ENCODE peak calls at places on chromosomes 4 and X, in six cellular contexts. One of them, this sample, is unnamed.

GRCh38 chr4:27117453-27117852 is 256.8 kb downstream of the STIM2 start:
- DNase-seq in choroid plexus epithelial cell: no peak
- DNase-seq in brain microvascular endothelial cell: no peak
- DNase-seq in suprapubic skin: no peak
- DNase-seq in neural progenitor cell: no peak
- DNase-seq in breast epithelium: no peak
- DNase-seq in this sample: no peak

GRCh38 chr4:188282620-188283232 is 143.5 kb downstream of the TRIML1 start:
- DNase-seq in choroid plexus epithelial cell: no peak
- DNase-seq in brain microvascular endothelial cell: no peak
- DNase-seq in suprapubic skin: no peak
- DNase-seq in neural progenitor cell: peak
- DNase-seq in breast epithelium: no peak
- DNase-seq in this sample: no peak

GRCh38 chrX:24874604-24875247 is 141.0 kb downstream of the ARX start:
- DNase-seq in choroid plexus epithelial cell: no peak
- DNase-seq in brain microvascular endothelial cell: no peak
- DNase-seq in suprapubic skin: no peak
- DNase-seq in neural progenitor cell: peak
- DNase-seq in breast epithelium: no peak
- DNase-seq in this sample: no peak

GRCh38 chrX:34813618-34814017 is 129.0 kb upstream of the FAM47B start:
- DNase-seq in choroid plexus epithelial cell: peak
- DNase-seq in brain microvascular endothelial cell: peak
- DNase-seq in suprapubic skin: no peak
- DNase-seq in neural progenitor cell: no peak
- DNase-seq in breast epithelium: no peak
- DNase-seq in this sample: peak

GRCh38 chrX:138964501-138964900 is 253.0 kb upstream of the FGF13 start:
- DNase-seq in choroid plexus epithelial cell: no peak
- DNase-seq in brain microvascular endothelial cell: no peak
- DNase-seq in suprapubic skin: no peak
- DNase-seq in neural progenitor cell: no peak
- DNase-seq in breast epithelium: no peak
- DNase-seq in this sample: no peak

GRCh38 chr4:22410645-22411247 is 105.1 kb downstream of the ADGRA3 start:
- DNase-seq in choroid plexus epithelial cell: peak
- DNase-seq in brain microvascular endothelial cell: no peak
- DNase-seq in suprapubic skin: no peak
- DNase-seq in neural progenitor cell: peak
- DNase-seq in breast epithelium: no peak
- DNase-seq in this sample: peak

GRCh38 chr4:6875431-6875831 is 34.2 kb upstream of the TBC1D14 start:
- DNase-seq in choroid plexus epithelial cell: no peak
- DNase-seq in brain microvascular endothelial cell: no peak
- DNase-seq in suprapubic skin: no peak
- DNase-seq in neural progenitor cell: no peak
- DNase-seq in breast epithelium: peak
- DNase-seq in this sample: no peak

GRCh38 chrX:114626323-114626722 is 42.4 kb downstream of the HTR2C start:
- DNase-seq in choroid plexus epithelial cell: peak
- DNase-seq in brain microvascular endothelial cell: no peak
- DNase-seq in suprapubic skin: no peak
- DNase-seq in neural progenitor cell: peak
- DNase-seq in breast epithelium: no peak
- DNase-seq in this sample: peak

GRCh38 chrX:13868481-13869040 is 51.7 kb upstream of the GPM6B start:
- DNase-seq in choroid plexus epithelial cell: peak
- DNase-seq in brain microvascular endothelial cell: no peak
- DNase-seq in suprapubic skin: no peak
- DNase-seq in neural progenitor cell: no peak
- DNase-seq in breast epithelium: no peak
- DNase-seq in this sample: peak

GRCh38 chr4:113960684-113961321 is 18.6 kb downstream of the ARSJ start:
- DNase-seq in choroid plexus epithelial cell: no peak
- DNase-seq in brain microvascular endothelial cell: no peak
- DNase-seq in suprapubic skin: no peak
- DNase-seq in neural progenitor cell: no peak
- DNase-seq in breast epithelium: no peak
- DNase-seq in this sample: no peak

GRCh38 chr4:114780205-114780604 is 181.6 kb downstream of the UGT8 start:
- DNase-seq in choroid plexus epithelial cell: peak
- DNase-seq in brain microvascular endothelial cell: peak
- DNase-seq in suprapubic skin: no peak
- DNase-seq in neural progenitor cell: peak
- DNase-seq in breast epithelium: no peak
- DNase-seq in this sample: peak

GRCh38 chr4:183686461-183686860 is 27.4 kb downstream of the TRAPPC11 start:
- DNase-seq in choroid plexus epithelial cell: no peak
- DNase-seq in brain microvascular endothelial cell: no peak
- DNase-seq in suprapubic skin: no peak
- DNase-seq in neural progenitor cell: no peak
- DNase-seq in breast epithelium: no peak
- DNase-seq in this sample: no peak

GRCh38 chrX:17242470-17242869 is 132.5 kb upstream of the NHS start:
- DNase-seq in choroid plexus epithelial cell: peak
- DNase-seq in brain microvascular endothelial cell: peak
- DNase-seq in suprapubic skin: no peak
- DNase-seq in neural progenitor cell: peak
- DNase-seq in breast epithelium: peak
- DNase-seq in this sample: peak

GRCh38 chr4:183200453-183200852 is 101.4 kb downstream of the WWC2 start:
- DNase-seq in choroid plexus epithelial cell: peak
- DNase-seq in brain microvascular endothelial cell: peak
- DNase-seq in suprapubic skin: no peak
- DNase-seq in neural progenitor cell: peak
- DNase-seq in breast epithelium: peak
- DNase-seq in this sample: peak

GRCh38 chr4:181770971-181771370 is 472.2 kb upstream of the TENM3 start:
- DNase-seq in choroid plexus epithelial cell: peak
- DNase-seq in brain microvascular endothelial cell: no peak
- DNase-seq in suprapubic skin: no peak
- DNase-seq in neural progenitor cell: no peak
- DNase-seq in breast epithelium: no peak
- DNase-seq in this sample: no peak

GRCh38 chr4:9988349-9988748 is 32.9 kb downstream of the SLC2A9 start:
- DNase-seq in choroid plexus epithelial cell: peak
- DNase-seq in brain microvascular endothelial cell: no peak
- DNase-seq in suprapubic skin: no peak
- DNase-seq in neural progenitor cell: no peak
- DNase-seq in breast epithelium: no peak
- DNase-seq in this sample: no peak

GRCh38 chr4:71275570-71275969 is 63.2 kb upstream of the SLC4A4 start:
- DNase-seq in choroid plexus epithelial cell: no peak
- DNase-seq in brain microvascular endothelial cell: no peak
- DNase-seq in suprapubic skin: no peak
- DNase-seq in neural progenitor cell: no peak
- DNase-seq in breast epithelium: no peak
- DNase-seq in this sample: no peak

GRCh38 chr4:101345271-101345595 is 2.1 kb downstream of the PPP3CA start:
- DNase-seq in choroid plexus epithelial cell: peak
- DNase-seq in brain microvascular endothelial cell: peak
- DNase-seq in suprapubic skin: no peak
- DNase-seq in neural progenitor cell: no peak
- DNase-seq in breast epithelium: no peak
- DNase-seq in this sample: peak

GRCh38 chrX:39600222-39600621 is 497.5 kb downstream of the BCOR start:
- DNase-seq in choroid plexus epithelial cell: no peak
- DNase-seq in brain microvascular endothelial cell: no peak
- DNase-seq in suprapubic skin: no peak
- DNase-seq in neural progenitor cell: no peak
- DNase-seq in breast epithelium: no peak
- DNase-seq in this sample: no peak

GRCh38 chrX:96004386-96004785 is 680.3 kb upstream of the DIAPH2 start:
- DNase-seq in choroid plexus epithelial cell: peak
- DNase-seq in brain microvascular endothelial cell: peak
- DNase-seq in suprapubic skin: no peak
- DNase-seq in neural progenitor cell: no peak
- DNase-seq in breast epithelium: no peak
- DNase-seq in this sample: peak

GRCh38 chr4:87985097-87985886 is 9.8 kb downstream of the SPP1 start:
- DNase-seq in choroid plexus epithelial cell: peak
- DNase-seq in brain microvascular endothelial cell: peak
- DNase-seq in suprapubic skin: no peak
- DNase-seq in neural progenitor cell: peak
- DNase-seq in breast epithelium: no peak
- DNase-seq in this sample: peak

GRCh38 chrX:103461156-103461555 is 58.1 kb downstream of the RAB40A start:
- DNase-seq in choroid plexus epithelial cell: no peak
- DNase-seq in brain microvascular endothelial cell: no peak
- DNase-seq in suprapubic skin: no peak
- DNase-seq in neural progenitor cell: no peak
- DNase-seq in breast epithelium: no peak
- DNase-seq in this sample: no peak

GRCh38 chrX:103464071-103464773 is 55.1 kb downstream of the RAB40A start:
- DNase-seq in choroid plexus epithelial cell: peak
- DNase-seq in brain microvascular endothelial cell: peak
- DNase-seq in suprapubic skin: no peak
- DNase-seq in neural progenitor cell: peak
- DNase-seq in breast epithelium: no peak
- DNase-seq in this sample: peak

GRCh38 chrX:103467156-103467555 is 52.1 kb downstream of the RAB40A start:
- DNase-seq in choroid plexus epithelial cell: no peak
- DNase-seq in brain microvascular endothelial cell: no peak
- DNase-seq in suprapubic skin: no peak
- DNase-seq in neural progenitor cell: no peak
- DNase-seq in breast epithelium: no peak
- DNase-seq in this sample: no peak

GRCh38 chrX:103467870-103468269 is 51.4 kb downstream of the RAB40A start:
- DNase-seq in choroid plexus epithelial cell: no peak
- DNase-seq in brain microvascular endothelial cell: no peak
- DNase-seq in suprapubic skin: no peak
- DNase-seq in neural progenitor cell: no peak
- DNase-seq in breast epithelium: no peak
- DNase-seq in this sample: no peak

GRCh38 chrX:103464774-103465117 is 54.5 kb downstream of the RAB40A start:
- DNase-seq in choroid plexus epithelial cell: peak
- DNase-seq in brain microvascular endothelial cell: peak
- DNase-seq in suprapubic skin: peak
- DNase-seq in neural progenitor cell: peak
- DNase-seq in breast epithelium: peak
- DNase-seq in this sample: peak
- H3K4me3 ChIP-seq in choroid plexus epithelial cell: peak
- H3K4me3 ChIP-seq in brain microvascular endothelial cell: peak
- H3K4me3 ChIP-seq in suprapubic skin: peak
- H3K4me3 ChIP-seq in neural progenitor cell: no peak
- H3K4me3 ChIP-seq in breast epithelium: peak
- H3K4me3 ChIP-seq in this sample: no peak

GRCh38 chr4:122170775-122171174 is 18.6 kb downstream of the BLTP1 start:
- DNase-seq in choroid plexus epithelial cell: no peak
- DNase-seq in brain microvascular endothelial cell: no peak
- DNase-seq in suprapubic skin: no peak
- DNase-seq in neural progenitor cell: no peak
- DNase-seq in breast epithelium: no peak
- DNase-seq in this sample: no peak

GRCh38 chr4:122163301-122163700 is 11.2 kb downstream of the BLTP1 start:
- DNase-seq in choroid plexus epithelial cell: no peak
- DNase-seq in brain microvascular endothelial cell: no peak
- DNase-seq in suprapubic skin: no peak
- DNase-seq in neural progenitor cell: no peak
- DNase-seq in breast epithelium: no peak
- DNase-seq in this sample: no peak

GRCh38 chr4:122163767-122164166 is 11.6 kb downstream of the BLTP1 start:
- DNase-seq in choroid plexus epithelial cell: peak
- DNase-seq in brain microvascular endothelial cell: no peak
- DNase-seq in suprapubic skin: no peak
- DNase-seq in neural progenitor cell: no peak
- DNase-seq in breast epithelium: no peak
- DNase-seq in this sample: no peak

GRCh38 chr4:122172266-122172665 is 20.1 kb downstream of the BLTP1 start:
- DNase-seq in choroid plexus epithelial cell: no peak
- DNase-seq in brain microvascular endothelial cell: no peak
- DNase-seq in suprapubic skin: no peak
- DNase-seq in neural progenitor cell: no peak
- DNase-seq in breast epithelium: no peak
- DNase-seq in this sample: no peak

DNA sequence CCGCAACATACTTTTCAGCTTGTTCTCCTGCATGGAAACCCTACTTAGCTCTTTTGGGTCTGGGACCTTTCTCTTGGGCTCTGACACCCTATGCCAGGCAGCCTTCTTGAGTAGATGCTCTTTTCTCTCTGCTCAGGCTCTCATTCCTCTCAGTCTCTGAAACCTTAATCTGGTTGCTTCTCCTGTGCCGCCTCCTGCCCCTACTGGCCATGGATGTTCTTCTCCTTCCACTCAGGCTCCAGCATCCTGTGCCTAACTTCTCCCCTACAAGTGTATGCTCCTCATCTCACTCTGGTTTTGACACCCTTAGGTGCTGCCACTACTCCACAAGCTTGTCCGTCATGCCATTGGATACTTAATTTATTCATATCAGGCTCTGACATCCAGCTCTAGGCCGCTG is 15.2 kb downstream of the BLTP1 start:
- DNase-seq in choroid plexus epithelial cell: no peak
- DNase-seq in brain microvascular endothelial cell: no peak
- DNase-seq in suprapubic skin: no peak
- DNase-seq in neural progenitor cell: peak
- DNase-seq in breast epithelium: no peak
- DNase-seq in this sample: no peak
- TF ChIP-seq CTCF in choroid plexus epithelial cell: no peak
- TF ChIP-seq CTCF in brain microvascular endothelial cell: no peak
- TF ChIP-seq CTCF in suprapubic skin: no peak
- TF ChIP-seq CTCF in neural progenitor cell: no peak
- TF ChIP-seq CTCF in breast epithelium: no peak
- TF ChIP-seq CTCF in this sample: no peak

GRCh38 chr4:186072516-186072915 is 3.6 kb downstream of the TLR3 start:
- DNase-seq in choroid plexus epithelial cell: no peak
- DNase-seq in brain microvascular endothelial cell: no peak
- DNase-seq in suprapubic skin: no peak
- DNase-seq in neural progenitor cell: no peak
- DNase-seq in breast epithelium: no peak
- DNase-seq in this sample: no peak

GRCh38 chr4:186061919-186062318 is 7.0 kb upstream of the TLR3 start:
- DNase-seq in choroid plexus epithelial cell: no peak
- DNase-seq in brain microvascular endothelial cell: no peak
- DNase-seq in suprapubic skin: no peak
- DNase-seq in neural progenitor cell: no peak
- DNase-seq in breast epithelium: no peak
- DNase-seq in this sample: no peak

GRCh38 chr4:186068581-186069402 is at the start of gene TLR3:
- DNase-seq in choroid plexus epithelial cell: peak
- DNase-seq in brain microvascular endothelial cell: peak
- DNase-seq in suprapubic skin: no peak
- DNase-seq in neural progenitor cell: no peak
- DNase-seq in breast epithelium: no peak
- DNase-seq in this sample: peak

GRCh38 chr4:186069734-186070133 is 778 bp downstream of the TLR3 start:
- DNase-seq in choroid plexus epithelial cell: no peak
- DNase-seq in brain microvascular endothelial cell: no peak
- DNase-seq in suprapubic skin: no peak
- DNase-seq in neural progenitor cell: no peak
- DNase-seq in breast epithelium: no peak
- DNase-seq in this sample: no peak

GRCh38 chr4:186067757-186068385 is 1.1 kb upstream of the TLR3 start:
- DNase-seq in choroid plexus epithelial cell: peak
- DNase-seq in brain microvascular endothelial cell: peak
- DNase-seq in suprapubic skin: peak
- DNase-seq in neural progenitor cell: peak
- DNase-seq in breast epithelium: peak
- DNase-seq in this sample: peak
- H3K4me3 ChIP-seq in choroid plexus epithelial cell: peak
- H3K4me3 ChIP-seq in brain microvascular endothelial cell: peak
- H3K4me3 ChIP-seq in suprapubic skin: peak
- H3K4me3 ChIP-seq in neural progenitor cell: no peak
- H3K4me3 ChIP-seq in breast epithelium: peak
- H3K4me3 ChIP-seq in this sample: peak

GRCh38 chr4:1992468-1993168 is 16.2 kb downstream of the NELFA start:
- DNase-seq in choroid plexus epithelial cell: no peak
- DNase-seq in brain microvascular endothelial cell: no peak
- DNase-seq in suprapubic skin: no peak
- DNase-seq in neural progenitor cell: peak
- DNase-seq in breast epithelium: peak
- DNase-seq in this sample: no peak
- TF ChIP-seq CTCF in choroid plexus epithelial cell: peak
- TF ChIP-seq CTCF in brain microvascular endothelial cell: peak
- TF ChIP-seq CTCF in suprapubic skin: no peak
- TF ChIP-seq CTCF in neural progenitor cell: peak
- TF ChIP-seq CTCF in breast epithelium: no peak
- TF ChIP-seq CTCF in this sample: peak

This sample was measured in astrocyte of the spinal cord.